ENCODE peak calls at places on chromosomes 16 and 17, in ten cellular contexts. B is AG09319; U is activated T-helper 1 cell treated with Interleukin-2 at 50 U/mL for 16 hours; Z is stimulated activated CD4-positive, alpha-beta T cell treated with anti-CD3 and anti-CD28 coated beads, Interleukin-1b, Interleukin-23, amount 100 ng/mL, for 4 hours; F is AG04450; Y is heart left ventricle; W is left cardiac atrium; D is ovary; G is uterus; L is T-cell. V is an unnamed sample.

GRCh38 chr16:85454171-85454883 is 158.8 kb upstream of the GSE1 start:
- DNase-seq in B (no peak), U (no peak), Z (no peak), F (no peak), Y (no peak), W (no peak), D (no peak), G (no peak), L (no peak), V (no peak)

GRCh38 chr16:50673496-50674275 is 7.4 kb downstream of the SNX20 start:
- DNase-seq in B (no peak), U (no peak), Z (no peak), F (no peak), Y (no peak), W (no peak), D (no peak), G (no peak), L (no peak), V (no peak)

GRCh38 chr17:68356520-68356919 is 65.2 kb downstream of the ARSG start:
- DNase-seq in B (no peak), U (peak; percentile 50), Z (peak; percentile 52), F (no peak), Y (no peak), W (no peak), D (no peak), G (no peak), L (peak; percentile 59), V (no peak)

GRCh38 chr17:28547623-28548416 is 4.6 kb downstream of the UNC119 start:
- DNase-seq in B (no peak), U (peak; percentile 28), Z (peak; percentile 47), F (no peak), Y (peak; percentile 80), W (peak; percentile 78), D (peak; percentile 69), G (peak; percentile 64), L (peak; percentile 45), V (no peak)

GRCh38 chr17:13843862-13844640 is 225.3 kb upstream of the COX10 start:
- DNase-seq in B (no peak), U (no peak), Z (no peak), F (no peak), Y (no peak), W (no peak), D (no peak), G (no peak), L (no peak), V (no peak)

GRCh38 chr17:17341452-17341851 is 38.3 kb downstream of the NT5M start:
- DNase-seq in B (no peak), U (no peak), Z (no peak), F (no peak), Y (peak; percentile 58), W (no peak), D (no peak), G (no peak), L (no peak), V (no peak)

GRCh38 chr16:84295203-84295850 is 649 bp downstream of the WFDC1 start:
- DNase-seq in B (no peak), U (no peak), Z (no peak), F (no peak), Y (no peak), W (no peak), D (no peak), G (no peak), L (no peak), V (no peak)

GRCh38 chr16:64969221-64969620 is 152.6 kb downstream of the CDH11 start:
- DNase-seq in B (no peak), U (no peak), Z (no peak), F (no peak), Y (no peak), W (no peak), D (no peak), G (no peak), L (no peak), V (no peak)

GRCh38 chr17:75764711-75765421 is at the start of gene GALK1:
- DNase-seq in B (no peak), U (peak; percentile 62), Z (peak; percentile 61), F (no peak), Y (peak; percentile 84), W (peak; percentile 86), D (peak; percentile 79), G (peak; percentile 76), L (peak; percentile 63), V (no peak)

GRCh38 chr17:68460096-68460495 is 2.8 kb upstream of the WIPI1 start:
- DNase-seq in B (no peak), U (no peak), Z (no peak), F (no peak), Y (no peak), W (no peak), D (no peak), G (no peak), L (no peak), V (no peak)

V was measured in brain pericyte.